ENCODE peak calls at places on chromosomes 12 and 14, in nine cellular contexts. V is pancreas; N is adrenal gland; Q is GM23248; X is astrocyte; S is CD4-positive, alpha-beta memory T cell; O is cardiac muscle cell; U is lower lobe of right lung; M is heart left ventricle. H is an unnamed sample.

GRCh38 chr12:69456239-69456638 is 13.9 kb upstream of the FRS2 start:
- DNase-seq in O (no peak), X (no peak), S (no peak), M (no peak), Q (no peak), U (no peak), N (no peak), V (no peak), H (no peak)

GRCh38 chr12:53096089-53096741 is 1.3 kb upstream of the IGFBP6 start:
- DNase-seq in U (no peak), Q (peak; percentile 95), X (peak; percentile 72), V (no peak), S (no peak), N (peak; percentile 52), M (peak; percentile 88), O (no peak), H (peak; percentile 95)

GRCh38 chr12:56840922-56841321 is 77.8 kb downstream of the HSD17B6 start:
- DNase-seq in M (no peak), U (no peak), N (peak; percentile 35), V (no peak), Q (peak; percentile 10), O (no peak), S (no peak), X (peak; percentile 25), H (peak; percentile 19)

GRCh38 chr12:20486233-20486632 is 117.9 kb downstream of the PDE3A start:
- DNase-seq in O (no peak), N (no peak), V (no peak), Q (peak; percentile 42), M (no peak), U (no peak), S (no peak), X (no peak), H (no peak)

GRCh38 chr14:105456736-105457703 is 17.6 kb upstream of the CRIP2 start:
- DNase-seq in V (no peak), S (no peak), O (no peak), U (no peak), X (no peak), Q (no peak), N (no peak), M (peak; percentile 47), H (no peak)

GRCh38 chr12:124774054-124774461 is 89.6 kb downstream of the SCARB1 start:
- DNase-seq in O (no peak), S (no peak), Q (peak; percentile 33), U (peak; percentile 65), X (no peak), V (no peak), N (peak; percentile 65), M (no peak), H (no peak)

GRCh38 chr14:79253576-79253975 is 957.7 kb downstream of the DIO2 start:
- DNase-seq in O (no peak), X (no peak), Q (no peak), N (no peak), V (no peak), U (no peak), M (no peak), S (no peak), H (no peak)

GRCh38 chr12:51862947-51863346 is 14.4 kb upstream of the FIGNL2 start:
- DNase-seq in S (no peak), O (no peak), N (no peak), X (no peak), V (no peak), U (no peak), Q (no peak), M (no peak), H (no peak)

GRCh38 chr14:96583605-96584041 is 81.4 kb downstream of the PAPOLA start:
- DNase-seq in S (no peak), M (no peak), Q (no peak), N (no peak), O (no peak), X (no peak), V (no peak), U (no peak), H (no peak)

GRCh38 chr12:80622271-80622670 is 85.2 kb upstream of the MYF6 start:
- DNase-seq in U (no peak), S (no peak), Q (peak; percentile 25), X (no peak), N (no peak), V (no peak), M (no peak), O (no peak), H (no peak)

GRCh38 chr14:104093366-104094055 is 8.0 kb downstream of the ASPG start:
- DNase-seq in X (no peak), M (peak; percentile 59), V (no peak), S (no peak), N (no peak), Q (peak; percentile 15), O (no peak), U (peak; percentile 55), H (peak; percentile 87)

GRCh38 chr14:22556021-22556989 is 32.7 kb downstream of the DAD1 start:
- DNase-seq in U (peak; percentile 80), X (peak; percentile 94), Q (peak; percentile 61), O (no peak), S (peak; percentile 100), N (peak; percentile 41), V (no peak), M (peak; percentile 85), H (peak; percentile 47)

GRCh38 chr12:58026892-58027891 is 85.8 kb downstream of the ATP23 start:
- DNase-seq in M (no peak), V (no peak), Q (peak; percentile 20), X (peak; percentile 63), U (no peak), O (no peak), N (no peak), S (no peak), H (no peak)

GRCh38 chr14:58829594-58829993 is 191.8 kb downstream of the DACT1 start:
- DNase-seq in M (no peak), Q (no peak), U (no peak), N (no peak), S (no peak), V (no peak), X (peak; percentile 57), O (no peak), H (no peak)

GRCh38 chr14:68451676-68452387 is 341.0 kb downstream of the ZFP36L1 start:
- DNase-seq in O (no peak), N (no peak), M (no peak), Q (peak; percentile 65), U (no peak), V (no peak), S (no peak), X (no peak), H (no peak)

GRCh38 chr12:51326762-51327439 is 2.9 kb upstream of the BIN2 start:
- DNase-seq in X (peak; percentile 69), N (peak; percentile 47), M (no peak), U (peak; percentile 68), Q (peak; percentile 79), S (no peak), O (no peak), V (no peak), H (peak; percentile 96)

GRCh38 chr14:33505295-33505962 is 445.4 kb downstream of the EGLN3 start:
- DNase-seq in M (no peak), O (no peak), S (no peak), U (no peak), X (no peak), N (no peak), Q (no peak), V (no peak), H (no peak)
- H3K4me1 ChIP-seq in M (no peaks in the 10 kb centered on the region), O (no peaks in the 10 kb centered on the region), S (no peaks in the 10 kb centered on the region), U (no peaks in the 10 kb centered on the region), X (peaks cover 16% of the 10 kb centered on the region), N (no peaks in the 10 kb centered on the region), Q (peaks cover 7% of the 10 kb centered on the region), V (no peaks in the 10 kb centered on the region), H (no peaks in the 10 kb centered on the region)

GRCh38 chr12:122980192-122981035 is at the start of gene ARL6IP4:
- DNase-seq in O (peak; percentile 82), U (peak; percentile 83), S (peak; percentile 71), N (peak; percentile 56), X (peak; percentile 36), V (peak; percentile 46), M (peak; percentile 86), Q (peak; percentile 86), H (peak; percentile 98)

GRCh38 chr12:122981587-122982493 is 1.4 kb downstream of the ARL6IP4 start:
- DNase-seq in O (no peak), N (peak; percentile 25), U (no peak), S (no peak), V (no peak), Q (peak; percentile 24), X (no peak), M (peak; percentile 62), H (peak; percentile 91)

GRCh38 chr12:122979908-122980191 is 631 bp upstream of the ARL6IP4 start:
- DNase-seq in V (no peak), S (no peak), U (no peak), M (no peak), O (no peak), X (no peak), Q (peak; percentile 38), N (no peak), H (peak; percentile 94)

GRCh38 chr12:122982494-122982850 is 2.0 kb downstream of the ARL6IP4 start:
- DNase-seq in Q (no peak), X (no peak), N (peak; percentile 22), U (no peak), S (no peak), M (peak; percentile 53), O (no peak), V (no peak), H (peak; percentile 80)

DNA sequence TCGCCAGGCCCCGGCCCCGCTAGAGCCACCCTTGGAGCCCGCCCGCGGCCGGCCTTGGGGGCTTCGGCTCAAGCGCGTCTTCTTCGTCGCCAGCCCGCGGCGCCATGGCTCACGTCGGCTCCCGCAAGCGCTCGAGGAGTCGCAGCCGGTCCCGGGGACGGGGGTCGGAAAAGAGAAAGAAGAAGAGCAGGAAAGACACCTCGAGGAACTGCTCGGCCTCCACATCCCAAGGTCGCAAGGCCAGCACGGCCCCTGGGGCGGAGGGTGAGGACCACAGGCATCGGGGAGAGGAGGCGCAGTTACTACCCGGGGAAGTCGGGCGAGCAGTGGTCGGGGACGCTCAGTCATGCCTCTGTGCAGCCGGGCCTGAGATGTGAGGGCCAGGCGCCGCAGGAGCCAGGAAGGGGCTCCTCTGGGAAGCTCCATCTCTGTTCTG is 573 bp downstream of the ARL6IP4 start:
- DNase-seq in S (no peak), O (no peak), U (no peak), V (no peak), N (peak; percentile 43), X (no peak), M (peak; percentile 66), Q (peak; percentile 61), H (peak; percentile 91)
- H3K4me1 ChIP-seq in S (peaks cover 71% of the 10 kb centered on the region), O (peaks cover 14% of the 10 kb centered on the region), U (peaks cover 84% of the 10 kb centered on the region), V (peaks cover 61% of the 10 kb centered on the region), N (peaks cover 51% of the 10 kb centered on the region), X (peaks cover 48% of the 10 kb centered on the region), M (peaks cover 74% of the 10 kb centered on the region), Q (peaks cover 15% of the 10 kb centered on the region), H (peaks cover 51% of the 10 kb centered on the region)

DNA sequence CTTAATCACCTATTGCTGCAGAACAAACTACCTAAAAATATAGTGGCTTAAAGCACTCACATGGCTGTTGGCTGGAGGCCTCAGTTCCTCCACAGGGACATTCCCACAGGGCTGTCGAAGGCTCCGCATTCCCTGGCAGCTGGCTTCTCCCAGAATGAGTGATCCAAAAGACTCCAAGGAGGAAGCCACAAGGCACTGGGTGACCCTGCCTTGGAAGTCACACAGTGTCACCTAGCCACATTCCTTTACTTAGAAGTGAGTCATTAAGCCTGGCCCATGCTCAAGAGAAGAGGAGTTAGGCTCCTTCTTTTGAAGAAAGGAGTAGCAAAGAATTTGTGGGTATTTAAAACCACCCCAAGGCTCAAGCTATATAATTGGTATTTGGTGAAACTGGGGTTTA is 63.9 kb upstream of the MAP1LC3B2 start:
- DNase-seq in V (no peak), X (peak; percentile 66), U (no peak), O (no peak), S (no peak), Q (peak; percentile 67), M (no peak), N (no peak), H (peak; percentile 69)
- H3K4me1 ChIP-seq in V (no peaks in the 10 kb centered on the region), X (peaks cover 7% of the 10 kb centered on the region), U (no peaks in the 10 kb centered on the region), O (no peaks in the 10 kb centered on the region), S (no peaks in the 10 kb centered on the region), Q (peaks cover 27% of the 10 kb centered on the region), M (no peaks in the 10 kb centered on the region), N (no peaks in the 10 kb centered on the region), H (peaks cover 13% of the 10 kb centered on the region)

GRCh38 chr12:67441736-67442346 is 172.7 kb downstream of the CAND1 start:
- DNase-seq in Q (peak; percentile 90), O (peak; percentile 91), X (peak; percentile 48), M (peak; percentile 87), V (peak; percentile 80), U (peak; percentile 86), N (peak; percentile 94), S (peak; percentile 68), H (peak; percentile 82)
- H3K4me1 ChIP-seq in Q (peaks cover 7% of the 10 kb centered on the region), O (peaks cover 8% of the 10 kb centered on the region), X (peaks cover 8% of the 10 kb centered on the region), M (peaks cover 15% of the 10 kb centered on the region), V (peaks cover 7% of the 10 kb centered on the region), U (peaks cover 17% of the 10 kb centered on the region), N (peaks cover 8% of the 10 kb centered on the region), S (peaks cover 12% of the 10 kb centered on the region), H (peaks cover 11% of the 10 kb centered on the region)